ENCODE peak calls at places on chromosome 22, in seven cellular contexts. H, G, M, D, X, V and A are unnamed samples. For H3K36me3, the result is how much of the 10 kb centered on the place peaks cover.

GRCh38 chr22:50146440-50147228 is 23.9 kb upstream of the PANX2 start:
- DNase-seq in X (peak), V (peak), D (peak), H (peak), M (peak), G (peak), A (no peak)

GRCh38 chr22:33717694-33718396 is 202.4 kb downstream of the LARGE1 start:
- DNase-seq in V (no peak), G (peak), H (no peak), D (no peak), M (no peak), X (no peak), A (no peak)

GRCh38 chr22:46514592-46515207 is 22.7 kb downstream of the CELSR1 start:
- DNase-seq in H (peak), M (no peak), D (no peak), V (no peak), G (no peak), X (no peak), A (no peak)

GRCh38 chr22:46795845-46796565 is 33.6 kb downstream of the TBC1D22A start:
- DNase-seq in H (no peak), M (no peak), D (no peak), V (peak), X (no peak), G (no peak), A (peak)

GRCh38 chr22:37431811-37432707 is 4.8 kb upstream of the ELFN2 start:
- DNase-seq in X (no peak), G (no peak), V (no peak), D (no peak), M (no peak), H (no peak), A (no peak)

GRCh38 chr22:41940853-41941765 is 5.8 kb downstream of the CENPM start:
- DNase-seq in V (peak), H (no peak), G (peak), X (peak), M (peak), D (peak), A (peak)

GRCh38 chr22:49546811-49547585 is 280.7 kb downstream of the BRD1 start:
- DNase-seq in H (no peak), G (no peak), D (no peak), V (peak), M (peak), X (peak), A (no peak)

GRCh38 chr22:19666663-19667593 is 47.4 kb upstream of the SEPTIN5 start:
- DNase-seq in H (no peak), M (no peak), V (no peak), D (peak), X (no peak), G (no peak), A (no peak)

GRCh38 chr22:19229600-19229999 is 51.1 kb upstream of the SLC25A1 start:
- DNase-seq in M (no peak), G (no peak), V (no peak), X (no peak), H (no peak), D (no peak), A (no peak)

DNA sequence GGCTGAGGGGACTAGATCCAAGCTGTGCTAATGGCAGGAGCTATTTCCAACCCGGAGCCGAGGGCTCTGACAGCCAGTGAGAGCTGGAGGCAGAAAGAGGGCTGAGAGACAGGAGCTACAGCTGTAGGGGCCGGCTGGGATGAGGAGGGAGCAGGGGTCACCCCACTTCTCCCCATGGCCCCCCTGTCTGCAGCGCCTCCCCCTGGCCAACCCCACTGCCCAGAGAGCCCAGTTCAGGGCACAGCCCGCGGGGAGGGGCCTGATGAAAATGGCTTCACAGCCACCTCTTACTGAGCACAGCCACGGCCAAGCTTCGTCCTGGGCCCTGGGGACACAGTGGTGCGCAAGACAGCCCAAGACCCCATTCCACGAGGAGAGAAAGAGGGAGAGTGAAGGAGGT is 27.9 kb downstream of the RPL3 start:
- DNase-seq in G (no peak), M (no peak), D (no peak), H (no peak), X (no peak), V (no peak), A (no peak)
- TF ChIP-seq CTCF in G (no peak), M (no peak), D (peak), H (no peak), X (no peak), V (no peak), A (no peak)

DNA sequence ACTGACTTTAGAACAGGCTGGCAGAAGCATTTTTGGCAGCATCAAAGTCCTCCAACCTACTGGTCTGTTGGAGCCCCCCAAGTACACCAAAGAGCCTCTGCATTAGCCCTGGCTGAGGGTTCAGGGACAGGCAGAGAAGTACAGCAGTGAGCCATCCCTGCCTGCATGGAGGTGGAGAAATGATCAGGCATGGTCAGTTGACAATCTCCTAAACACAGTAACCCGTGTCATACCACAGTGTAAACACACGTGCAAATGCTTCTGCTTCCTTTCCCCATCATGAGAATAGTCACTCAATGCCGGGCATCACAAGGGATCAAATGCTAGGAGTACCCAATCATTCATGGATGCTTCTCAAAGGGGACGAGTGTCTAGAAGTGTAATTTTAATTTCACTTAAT is 8.2 kb downstream of the SERPIND1 start:
- DNase-seq in H (no peak), M (no peak), V (no peak), D (no peak), G (no peak), X (no peak), A (no peak)
- H3K36me3 ChIP-seq in H (under half), M (under half), V (under half), D (under half), G (under half), X (under half), A (under half)

GRCh38 chr22:36252754-36253522 is at the start of gene APOL1:
- DNase-seq in D (peak), M (peak), H (no peak), V (peak), G (peak), X (peak), A (peak)
- TF ChIP-seq POLR2A in D (peak), M (no peak), H (peak), V (no peak), G (no peak), X (peak), A (no peak)

GRCh38 chr22:30636226-30637077 is 871 bp downstream of the SLC35E4 start:
- DNase-seq in D (peak), X (peak), G (peak), M (peak), H (peak), V (no peak), A (peak)

GRCh38 chr22:30640361-30640760 is 4.8 kb downstream of the SLC35E4 start:
- DNase-seq in M (no peak), H (no peak), G (no peak), X (no peak), D (no peak), V (no peak), A (no peak)

GRCh38 chr22:30634477-30635233 is 926 bp upstream of the SLC35E4 start:
- DNase-seq in H (peak), M (peak), G (peak), X (peak), V (peak), D (peak), A (peak)

GRCh38 chr22:30637701-30638114 is 2.1 kb downstream of the SLC35E4 start:
- DNase-seq in V (no peak), D (no peak), G (no peak), M (no peak), H (no peak), X (no peak), A (no peak)

GRCh38 chr22:30635273-30636225 is at the start of gene SLC35E4:
- DNase-seq in G (peak), D (peak), X (peak), V (peak), H (peak), M (peak), A (peak)
- TF ChIP-seq CTCF in G (peak), D (no peak), X (no peak), V (no peak), H (peak), M (peak), A (peak)

GRCh38 chr22:21697021-21697771 is 31.4 kb downstream of the PPIL2 start:
- DNase-seq in M (no peak), G (no peak), V (no peak), H (no peak), X (no peak), D (no peak), A (no peak)
- H3K36me3 ChIP-seq in M (under half), G (under half), V (under half), H (under half), X (under half), D (half or more), A (under half)

GRCh38 chr22:44625981-44626687 is 75.9 kb upstream of the PRR5 start:
- DNase-seq in V (peak), G (peak), D (peak), H (peak), M (peak), X (peak), A (peak)

GRCh38 chr22:44628273-44628672 is 73.7 kb upstream of the PRR5 start:
- DNase-seq in G (no peak), H (no peak), M (no peak), X (no peak), D (no peak), V (no peak), A (no peak)

GRCh38 chr22:44630826-44631225 is 71.2 kb upstream of the PRR5 start:
- DNase-seq in X (no peak), V (peak), D (no peak), H (no peak), G (no peak), M (no peak), A (no peak)

GRCh38 chr22:44627521-44628139 is 74.4 kb upstream of the PRR5 start:
- DNase-seq in M (no peak), V (peak), X (no peak), H (no peak), G (no peak), D (no peak), A (no peak)

DNA sequence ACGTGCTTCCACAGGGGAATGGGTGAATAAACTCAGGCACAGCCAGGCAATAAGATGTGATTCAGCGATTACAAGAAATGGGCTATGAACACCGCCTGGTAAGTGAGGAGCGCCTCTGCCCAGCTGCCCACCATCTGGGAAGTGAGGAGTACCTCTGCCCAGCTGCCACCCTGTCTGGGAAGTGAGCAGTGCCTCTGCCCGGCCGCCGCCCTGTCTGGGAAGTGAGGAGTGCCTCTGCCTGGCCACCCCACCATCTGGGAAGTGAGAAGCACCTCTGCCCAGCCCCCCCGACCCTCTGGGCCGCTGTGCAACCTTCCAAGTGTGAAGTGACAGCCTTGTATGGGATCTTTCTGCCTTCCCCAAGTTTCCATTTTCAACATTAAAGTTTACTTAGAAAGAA is 73.1 kb upstream of the PRR5 start:
- DNase-seq in V (peak), M (peak), H (peak), D (no peak), G (no peak), X (no peak), A (no peak)
- TF ChIP-seq POLR2A in V (no peak), M (no peak), H (no peak), D (no peak), G (no peak), X (no peak), A (no peak)

GRCh38 chr22:29313126-29314071 is 2.1 kb downstream of the RASL10A start:
- DNase-seq in D (peak), H (peak), M (peak), G (no peak), X (peak), V (peak), A (peak)
- TF ChIP-seq CTCF in D (peak), H (peak), M (peak), G (peak), X (no peak), V (peak), A (peak)

GRCh38 chr22:27857441-27857840 is 55.9 kb upstream of the MN1 start:
- DNase-seq in M (no peak), X (no peak), G (no peak), D (no peak), H (peak), V (no peak), A (no peak)

GRCh38 chr22:27848005-27848404 is 46.4 kb upstream of the MN1 start:
- DNase-seq in H (no peak), D (no peak), V (no peak), M (no peak), X (no peak), G (no peak), A (no peak)

GRCh38 chr22:27850000-27850465 is 48.5 kb upstream of the MN1 start:
- DNase-seq in X (no peak), M (no peak), V (peak), G (no peak), D (no peak), H (no peak), A (no peak)

GRCh38 chr22:27851974-27852713 is 50.6 kb upstream of the MN1 start:
- DNase-seq in X (no peak), G (no peak), M (no peak), H (no peak), D (no peak), V (peak), A (no peak)

GRCh38 chr22:27853404-27853803 is 51.8 kb upstream of the MN1 start:
- DNase-seq in G (no peak), V (peak), D (no peak), H (no peak), X (no peak), M (no peak), A (no peak)
- H3K36me3 ChIP-seq in G (under half), V (under half), D (half or more), H (under half), X (under half), M (half or more), A (under half)

GRCh38 chr22:40270748-40271373 is 75.4 kb upstream of the ADSL start:
- DNase-seq in G (no peak), X (no peak), M (no peak), H (no peak), V (no peak), D (no peak), A (no peak)
- TF ChIP-seq POLR2A in G (no peak), X (no peak), M (no peak), H (no peak), V (no peak), D (no peak), A (no peak)

GRCh38 chr22:22558972-22559603 is at the start of gene PRAME:
- DNase-seq in D (peak), V (no peak), X (no peak), M (peak), H (peak), G (peak), A (no peak)
- TF ChIP-seq CTCF in D (no peak), V (no peak), X (no peak), M (peak), H (peak), G (peak), A (no peak)